ENCODE peak calls at places on chromosomes 13 and 19, in seven cellular contexts. K is IMR-90, A is trophoblast cell, U is H1, P is neuronal stem cell, F is mesendoderm, R is H9. V is an unnamed sample.

GRCh38 chr19:37594982-37595382 is 306 bp downstream of the ZNF540 start:
- DNase-seq in K (peak; percentile 58), A (peak; percentile 41), U (no peak), P (no peak), F (no peak), R (no peak), V (no peak)

GRCh38 chr13:42283574-42283973 is 11.6 kb downstream of the AKAP11 start:
- DNase-seq in K (no peak), A (no peak), U (no peak), P (no peak), F (peak; percentile 32), R (no peak), V (no peak)

GRCh38 chr13:111854403-111854802 is 212.5 kb upstream of the SOX1 start:
- DNase-seq in K (no peak), A (no peak), U (peak; percentile 39), P (no peak), F (no peak), R (no peak), V (no peak)

GRCh38 chr19:35513975-35514809 is 743 bp upstream of the DMKN start:
- DNase-seq in K (no peak), A (no peak), U (peak; percentile 68), P (no peak), F (peak; percentile 44), R (peak; percentile 61), V (peak; percentile 18)

GRCh38 chr19:50147462-50148423 is 15.3 kb downstream of the IZUMO2 start:
- DNase-seq in K (peak; percentile 92), A (peak; percentile 89), U (peak; percentile 86), P (peak; percentile 89), F (peak; percentile 96), R (peak; percentile 89), V (peak; percentile 67)

GRCh38 chr19:40221858-40222619 is 3.9 kb upstream of the TTC9B start:
- DNase-seq in K (peak; percentile 90), A (peak; percentile 84), U (peak; percentile 91), P (peak; percentile 84), F (peak; percentile 95), R (peak; percentile 90), V (peak; percentile 93)

GRCh38 chr19:3057275-3057714 is 5.0 kb downstream of the TLE5 start:
- DNase-seq in K (no peak), A (no peak), U (peak; percentile 64), P (no peak), F (peak; percentile 51), R (peak; percentile 51), V (no peak)

GRCh38 chr19:50518091-50519005 is 4.6 kb upstream of the ASPDH start:
- DNase-seq in K (no peak), A (no peak), U (peak; percentile 89), P (no peak), F (no peak), R (peak; percentile 69), V (no peak)

GRCh38 chr13:50521750-50522149 is 321.7 kb downstream of the DLEU7 start:
- DNase-seq in K (peak; percentile 30), A (no peak), U (no peak), P (no peak), F (no peak), R (no peak), V (peak; percentile 73)

GRCh38 chr13:44758595-44759221 is 182.6 kb upstream of the TSC22D1 start:
- DNase-seq in K (peak; percentile 98), A (peak; percentile 84), U (no peak), P (no peak), F (no peak), R (no peak), V (peak; percentile 91)

GRCh38 chr19:41325947-41326706 is 16.2 kb downstream of the CCDC97 start:
- DNase-seq in K (peak; percentile 80), A (no peak), U (peak; percentile 53), P (no peak), F (no peak), R (no peak), V (peak; percentile 84)

GRCh38 chr13:67219113-67219512 is 11.0 kb downstream of the PCDH9 start:
- DNase-seq in K (no peak), A (no peak), U (no peak), P (no peak), F (no peak), R (no peak), V (no peak)

GRCh38 chr13:38900188-38900587 is 90.4 kb downstream of the STOML3 start:
- DNase-seq in K (no peak), A (no peak), U (no peak), P (no peak), F (peak; percentile 65), R (no peak), V (no peak)

GRCh38 chr19:48955308-48955958 is 758 bp downstream of the BAX start:
- DNase-seq in K (no peak), A (no peak), U (no peak), P (no peak), F (no peak), R (no peak), V (peak; percentile 14)

GRCh38 chr19:48954011-48954594 is 572 bp upstream of the BAX start:
- DNase-seq in K (no peak), A (no peak), U (no peak), P (no peak), F (no peak), R (no peak), V (no peak)

GRCh38 chr19:48950830-48951519 is 3.7 kb upstream of the BAX start:
- DNase-seq in K (no peak), A (no peak), U (no peak), P (no peak), F (no peak), R (no peak), V (peak; percentile 21)

GRCh38 chr19:48958006-48958405 is 3.3 kb downstream of the BAX start:
- DNase-seq in K (no peak), A (no peak), U (no peak), P (no peak), F (no peak), R (no peak), V (no peak)

GRCh38 chr19:48954595-48955307 is at the start of gene BAX:
- DNase-seq in K (peak; percentile 93), A (peak; percentile 97), U (peak; percentile 99), P (peak; percentile 94), F (peak; percentile 98), R (peak; percentile 99), V (peak; percentile 92)
- H3K4ac ChIP-seq in K (peak within 1 kb of the TSS; percentile 100), A (peak within 1 kb of the TSS; percentile 99), U (peak within 1 kb of the TSS; percentile 99), P (no peak within 1 kb of the TSS), F (peak within 1 kb of the TSS; percentile 63), R (no peak within 1 kb of the TSS), V (peak within 1 kb of the TSS; percentile 100)

GRCh38 chr19:46456930-46457329 is 14.4 kb downstream of the PNMA8A start:
- DNase-seq in K (no peak), A (no peak), U (no peak), P (no peak), F (no peak), R (no peak), V (no peak)

GRCh38 chr19:46451352-46451751 is 20.0 kb downstream of the PNMA8A start:
- DNase-seq in K (no peak), A (no peak), U (no peak), P (no peak), F (no peak), R (no peak), V (no peak)

GRCh38 chr19:46448601-46449000 is 19.9 kb upstream of the PNMA8C start:
- DNase-seq in K (no peak), A (no peak), U (no peak), P (no peak), F (no peak), R (no peak), V (no peak)

GRCh38 chr19:46453661-46454060 is 17.7 kb downstream of the PNMA8A start:
- DNase-seq in K (no peak), A (no peak), U (no peak), P (no peak), F (no peak), R (no peak), V (no peak)

GRCh38 chr19:46454244-46454643 is 17.1 kb downstream of the PNMA8A start:
- DNase-seq in K (no peak), A (no peak), U (no peak), P (no peak), F (no peak), R (no peak), V (no peak)
- H2BK120ac ChIP-seq in K (no peak overlapping the region), A (no peak overlapping the region), U (no peak overlapping the region), P (no peak overlapping the region), F (no peak overlapping the region), R (no peak overlapping the region), V (no peak overlapping the region)

GRCh38 chr13:27833206-27833605 is 40.9 kb downstream of the GSX1 start:
- DNase-seq in K (no peak), A (no peak), U (no peak), P (no peak), F (no peak), R (no peak), V (no peak)

GRCh38 chr13:27834095-27834494 is 41.8 kb downstream of the GSX1 start:
- DNase-seq in K (no peak), A (no peak), U (no peak), P (no peak), F (no peak), R (no peak), V (no peak)

GRCh38 chr13:27827646-27828045 is 35.4 kb downstream of the GSX1 start:
- DNase-seq in K (no peak), A (no peak), U (no peak), P (no peak), F (no peak), R (no peak), V (no peak)

GRCh38 chr13:27826379-27827353 is 34.4 kb downstream of the GSX1 start:
- DNase-seq in K (peak; percentile 81), A (peak; percentile 67), U (peak; percentile 99), P (peak; percentile 92), F (peak; percentile 90), R (peak; percentile 91), V (peak; percentile 87)

DNA sequence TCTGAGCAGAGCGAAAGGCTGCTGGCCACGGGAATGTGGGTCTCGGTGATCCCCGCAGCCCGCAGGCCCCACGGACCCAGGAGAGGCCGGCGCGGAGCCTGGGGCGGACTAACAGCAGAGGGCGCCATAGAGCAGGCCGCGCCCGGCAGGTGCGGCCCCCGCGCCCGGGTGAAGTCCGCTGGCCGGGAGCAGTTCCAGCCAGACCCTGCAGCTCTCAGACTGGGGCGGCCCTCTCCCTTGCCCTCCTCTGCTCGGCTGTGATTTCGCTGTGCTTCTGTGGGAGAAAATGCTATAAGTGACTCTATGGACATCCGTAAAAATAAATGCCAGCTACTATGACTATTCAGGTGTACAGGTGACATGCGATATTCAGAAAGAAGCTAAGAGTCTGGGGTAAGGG is 37.7 kb downstream of the GSX1 start:
- DNase-seq in K (no peak), A (peak; percentile 30), U (peak; percentile 91), P (peak; percentile 67), F (peak; percentile 57), R (peak; percentile 81), V (peak; percentile 35)
- H3K4ac ChIP-seq in K (no peak overlapping the region), A (no peak overlapping the region), U (no peak overlapping the region), P (no peak overlapping the region), F (no peak overlapping the region), R (no peak overlapping the region), V (no peak overlapping the region)

GRCh38 chr19:13026478-13026999 is 31.3 kb downstream of the NFIX start:
- DNase-seq in K (peak; percentile 57), A (no peak), U (no peak), P (no peak), F (no peak), R (no peak), V (peak; percentile 32)

GRCh38 chr19:13025819-13026477 is 30.7 kb downstream of the NFIX start:
- DNase-seq in K (no peak), A (no peak), U (no peak), P (no peak), F (no peak), R (no peak), V (no peak)

GRCh38 chr19:13027031-13027430 is 31.8 kb downstream of the NFIX start:
- DNase-seq in K (no peak), A (no peak), U (no peak), P (no peak), F (no peak), R (no peak), V (no peak)

GRCh38 chr19:13028027-13028426 is 32.8 kb downstream of the NFIX start:
- DNase-seq in K (no peak), A (no peak), U (no peak), P (no peak), F (no peak), R (no peak), V (no peak)

GRCh38 chr19:13027557-13027956 is 32.3 kb downstream of the NFIX start:
- DNase-seq in K (no peak), A (no peak), U (no peak), P (no peak), F (no peak), R (no peak), V (no peak)
- H2BK120ac ChIP-seq in K (no peak overlapping the region), A (no peak overlapping the region), U (no peak overlapping the region), P (no peak overlapping the region), F (no peak overlapping the region), R (no peak overlapping the region), V (no peak overlapping the region)